ENCODE peak calls at places on chromosome 11, in ten cellular contexts. E is amniotic epithelial cell; D is AG09309; Y is CD4-positive, alpha-beta memory T cell; S is stimulated activated CD4-positive, alpha-beta T cell treated with anti-CD3 and anti-CD28 coated beads, Interleukin-15, amount 100 ng/mL, for 24 hours; Q is stimulated activated CD8-positive, alpha-beta memory T cell treated with anti-CD3 and anti-CD28 coated beads, Interleukin-15, amount 100 ng/mL, for 1 hour; B is effector memory CD8-positive, alpha-beta T cell; K is AG20443; A is sigmoid colon; X is AML-193. O is an unnamed sample.

GRCh38 chr11:47359586-47359985 is 7.1 kb upstream of the MYBPC3 start:
- DNase-seq in E (no peak), D (no peak), Y (no peak), S (no peak), Q (no peak), B (no peak), K (no peak), A (no peak), X (peak), O (no peak)

GRCh38 chr11:7246179-7246578 is 5.5 kb upstream of the SYT9 start:
- DNase-seq in E (no peak), D (no peak), Y (no peak), S (no peak), Q (no peak), B (no peak), K (no peak), A (no peak), X (no peak), O (no peak)

GRCh38 chr11:72569966-72570892 is 104.0 kb downstream of the PDE2A start:
- DNase-seq in E (peak), D (peak), Y (no peak), S (no peak), Q (no peak), B (no peak), K (no peak), A (no peak), X (no peak), O (no peak)

GRCh38 chr11:34481307-34481706 is 32.3 kb downstream of the ELF5 start:
- DNase-seq in E (peak), D (no peak), Y (no peak), S (no peak), Q (no peak), B (no peak), K (no peak), A (no peak), X (no peak), O (no peak)

GRCh38 chr11:91608662-91609061 is 616.0 kb upstream of the FAT3 start:
- DNase-seq in E (no peak), D (no peak), Y (no peak), S (no peak), Q (no peak), B (no peak), K (no peak), A (no peak), X (no peak), O (no peak)

GRCh38 chr11:103987631-103988594 is 48.5 kb upstream of the DDI1 start:
- DNase-seq in E (peak), D (no peak), Y (no peak), S (no peak), Q (no peak), B (no peak), K (no peak), A (no peak), X (no peak), O (no peak)

GRCh38 chr11:71371674-71372069 is 76.5 kb downstream of the DHCR7 start:
- DNase-seq in E (no peak), D (no peak), Y (no peak), S (no peak), Q (no peak), B (no peak), K (no peak), A (no peak), X (no peak), O (no peak)

GRCh38 chr11:78040691-78041379 is 17.8 kb upstream of the KCTD14 start:
- DNase-seq in E (no peak), D (no peak), Y (no peak), S (no peak), Q (no peak), B (no peak), K (no peak), A (no peak), X (no peak), O (no peak)

GRCh38 chr11:13966486-13966885 is 4.0 kb downstream of the SPON1 start:
- DNase-seq in E (no peak), D (no peak), Y (no peak), S (no peak), Q (no peak), B (no peak), K (no peak), A (no peak), X (no peak), O (no peak)